ENCODE peak calls at places on chromosome 12, in nine cellular contexts. F, Y, T, P, S, Z, K, J and E are unnamed samples.

GRCh38 chr12:54159140-54159539 is 29.6 kb downstream of the SMUG1 start:
- DNase-seq in F (no peak), S (no peak), Z (no peak), J (no peak), P (peak; percentile 71), K (no peak), Y (no peak), T (peak; percentile 68), E (peak; percentile 55)

GRCh38 chr12:127619869-127620769 is 646.9 kb upstream of the TMEM132C start:
- DNase-seq in F (no peak), T (no peak), P (no peak), J (no peak), Y (no peak), K (no peak), S (no peak), Z (no peak), E (no peak)

GRCh38 chr12:85661461-85662208 is 174.6 kb downstream of the RASSF9 start:
- DNase-seq in J (no peak), S (no peak), T (no peak), Z (no peak), F (no peak), K (no peak), Y (no peak), P (no peak), E (no peak)

GRCh38 chr12:109737111-109737510 is 23.5 kb downstream of the FAM222A start:
- DNase-seq in J (no peak), K (no peak), Y (peak; percentile 9), S (no peak), F (peak; percentile 4), P (no peak), T (peak; percentile 1), Z (no peak), E (no peak)

GRCh38 chr12:112862570-112863137 is 44.1 kb upstream of the OAS1 start:
- DNase-seq in F (no peak), Z (no peak), P (no peak), Y (no peak), J (no peak), S (no peak), T (no peak), K (no peak), E (no peak)

GRCh38 chr12:69101505-69101904 is 137.9 kb upstream of the CPSF6 start:
- DNase-seq in F (no peak), T (no peak), K (no peak), S (no peak), P (no peak), Z (no peak), Y (no peak), J (no peak), E (no peak)

GRCh38 chr12:62656576-62657362 is 190.1 kb downstream of the MON2 start:
- DNase-seq in J (no peak), K (no peak), F (no peak), Z (no peak), S (no peak), P (no peak), Y (no peak), T (no peak), E (no peak)

GRCh38 chr12:104091136-104091535 is 26.8 kb downstream of the HCFC2 start:
- DNase-seq in P (no peak), F (no peak), T (no peak), Y (no peak), J (no peak), Z (no peak), S (no peak), K (no peak), E (no peak)

GRCh38 chr12:122203968-122204828 is 689 bp downstream of the B3GNT4 start:
- DNase-seq in T (peak; percentile 53), Y (no peak), J (no peak), S (no peak), F (no peak), K (no peak), P (no peak), Z (no peak), E (no peak)

GRCh38 chr12:81627336-81628189 is 131.6 kb downstream of the PPFIA2 start:
- DNase-seq in S (no peak), K (no peak), F (no peak), J (no peak), T (no peak), Y (no peak), P (no peak), Z (peak; percentile 60), E (peak; percentile 63)

GRCh38 chr12:120872487-120872886 is 31.7 kb downstream of the SPPL3 start:
- DNase-seq in S (no peak), Y (no peak), P (no peak), K (no peak), J (no peak), F (no peak), T (no peak), Z (no peak), E (no peak)

GRCh38 chr12:132489078-132489601 is 811 bp upstream of the FBRSL1 start:
- DNase-seq in P (no peak), Z (no peak), S (no peak), F (peak; percentile 56), T (peak; percentile 66), J (peak; percentile 95), K (peak; percentile 22), Y (peak; percentile 70), E (no peak)

GRCh38 chr12:50786498-50787231 is 22.8 kb downstream of the ATF1 start:
- DNase-seq in K (no peak), Z (no peak), Y (no peak), S (no peak), T (no peak), F (no peak), P (no peak), J (no peak), E (no peak)

GRCh38 chr12:20007331-20007730 is 361.0 kb upstream of the PDE3A start:
- DNase-seq in F (no peak), K (no peak), T (no peak), J (no peak), Z (no peak), P (no peak), Y (no peak), S (no peak), E (no peak)

GRCh38 chr12:18658829-18659228 is 79.0 kb downstream of the PLCZ1 start:
- DNase-seq in J (no peak), Y (no peak), K (no peak), S (no peak), F (no peak), P (no peak), T (no peak), Z (no peak), E (no peak)

GRCh38 chr12:1115471-1116242 is 124.6 kb downstream of the ERC1 start:
- DNase-seq in K (no peak), F (no peak), T (no peak), P (no peak), Y (no peak), Z (no peak), S (no peak), J (no peak), E (no peak)

GRCh38 chr12:30457621-30458289 is 237.9 kb downstream of the IPO8 start:
- DNase-seq in S (no peak), T (no peak), P (no peak), Z (no peak), K (no peak), J (no peak), Y (no peak), F (no peak), E (peak; percentile 38)